ENCODE peak calls at places on chromosomes 1 and 21, in ten cellular contexts. J is stimulated activated CD4-positive, alpha-beta T cell treated with anti-CD3 and anti-CD28 coated beads, Interleukin-1b, Interleukin-23, amount 100 ng/mL, for 4 hours; C is astrocyte of the cerebellum; X is substantia nigra; W is stimulated activated naive B cell treated with anti-CD40 and anti-IgM and Interleukin-4, amounts not matched to agents 10 μg/mL and 1 μg/mL and 100 μg/mL, for 72 hours; M is activated naive CD4-positive, alpha-beta T cell; N is iris pigment epithelial cell; O is brain microvascular endothelial cell; D is NCI-H446; P is transverse colon. Q is an unnamed sample.

GRCh38 chr1:208160259-208160819 is 83.8 kb downstream of the PLXNA2 start:
- DNase-seq in X (no peak), O (no peak), D (no peak), M (no peak), C (no peak), P (no peak), J (no peak), W (no peak), N (no peak), Q (no peak)

GRCh38 chr1:9344426-9345200 is 51.9 kb downstream of the SPSB1 start:
- DNase-seq in M (no peak), D (no peak), P (no peak), O (no peak), X (no peak), W (no peak), C (no peak), N (no peak), J (no peak), Q (no peak)

GRCh38 chr1:199867601-199868000 is 159.9 kb upstream of the NR5A2 start:
- DNase-seq in W (no peak), N (peak; percentile 42), P (no peak), J (no peak), X (no peak), C (no peak), O (no peak), D (no peak), M (no peak), Q (no peak)

GRCh38 chr1:2545754-2546514 is 10.2 kb upstream of the TNFRSF14 start:
- DNase-seq in O (peak; percentile 51), C (no peak), J (peak; percentile 82), P (peak; percentile 95), M (peak; percentile 88), N (peak; percentile 68), W (peak; percentile 86), D (no peak), X (peak; percentile 43), Q (peak; percentile 86)

GRCh38 chr21:38266732-38267131 is 9.9 kb downstream of the KCNJ15 start:
- DNase-seq in W (no peak), N (no peak), J (no peak), O (no peak), M (no peak), C (no peak), X (no peak), P (no peak), D (no peak), Q (no peak)

GRCh38 chr1:54117815-54118563 is 34.8 kb downstream of the CDCP2 start:
- DNase-seq in P (no peak), C (no peak), O (no peak), J (no peak), D (no peak), M (no peak), X (no peak), N (no peak), W (no peak), Q (no peak)

GRCh38 chr1:58764294-58764978 is 19.4 kb downstream of the JUN start:
- DNase-seq in C (no peak), O (peak; percentile 71), P (no peak), J (no peak), W (no peak), X (no peak), M (no peak), D (no peak), N (peak; percentile 91), Q (no peak)

GRCh38 chr1:211985556-211986264 is 49.6 kb downstream of the INTS7 start:
- DNase-seq in X (no peak), P (no peak), D (no peak), C (no peak), N (no peak), O (no peak), W (no peak), J (no peak), M (no peak), Q (no peak)

GRCh38 chr1:97603776-97604175 is 317.1 kb downstream of the DPYD start:
- DNase-seq in C (peak; percentile 1), P (no peak), X (no peak), W (no peak), O (no peak), D (no peak), J (no peak), M (no peak), N (peak; percentile 65), Q (no peak)

GRCh38 chr1:113940365-113941244 is 11.5 kb downstream of the HIPK1 start:
- DNase-seq in P (peak; percentile 14), X (no peak), W (peak; percentile 28), D (no peak), N (no peak), M (no peak), C (no peak), J (no peak), O (no peak), Q (no peak)

GRCh38 chr1:211036701-211037494 is 97.0 kb downstream of the KCNH1 start:
- DNase-seq in X (no peak), N (peak; percentile 88), C (peak; percentile 90), M (no peak), D (no peak), W (no peak), J (no peak), O (peak; percentile 95), P (no peak), Q (no peak)

GRCh38 chr1:7339014-7339413 is 432.1 kb upstream of the VAMP3 start:
- DNase-seq in D (no peak), P (no peak), W (no peak), J (no peak), M (no peak), C (no peak), O (no peak), X (no peak), N (peak; percentile 17), Q (no peak)

GRCh38 chr1:214472362-214472761 is 79.0 kb downstream of the PTPN14 start:
- DNase-seq in C (no peak), W (no peak), X (no peak), O (no peak), M (no peak), D (no peak), J (no peak), P (no peak), N (peak; percentile 80), Q (no peak)

GRCh38 chr1:74356493-74356892 is 121.3 kb downstream of the TNNI3K start:
- DNase-seq in X (no peak), D (no peak), N (peak; percentile 5), P (no peak), O (peak; percentile 54), W (no peak), M (no peak), C (no peak), J (no peak), Q (no peak)

GRCh38 chr1:35287807-35288640 is 19.5 kb downstream of the ZMYM4 start:
- DNase-seq in X (no peak), J (no peak), O (peak; percentile 85), W (no peak), M (no peak), P (no peak), N (peak; percentile 75), D (no peak), C (peak; percentile 20), Q (no peak)

GRCh38 chr1:1098656-1099425 is 17.0 kb downstream of the C1orf159 start:
- DNase-seq in P (peak; percentile 1), O (no peak), X (no peak), C (no peak), J (no peak), M (no peak), D (no peak), N (no peak), W (no peak), Q (no peak)

GRCh38 chr21:44054710-44055109 is 42.6 kb downstream of the TRAPPC10 start:
- DNase-seq in D (no peak), P (no peak), W (no peak), N (peak; percentile 78), J (no peak), M (no peak), O (peak; percentile 65), X (no peak), C (peak; percentile 3), Q (no peak)

GRCh38 chr1:110879758-110880606 is 7.0 kb downstream of the CD53 start:
- DNase-seq in O (no peak), C (no peak), D (no peak), J (peak; percentile 63), M (no peak), W (peak; percentile 76), N (no peak), P (peak; percentile 15), X (no peak), Q (no peak)

Q was measured in D721Med.